ENCODE peak calls at places on chromosomes 4 and X, in six cellular contexts. G is CD4-positive, alpha-beta T cell; C is fibroblast of mammary gland; I is DMS153; W is GM04503; Z is gastrocnemius medialis. O is an unnamed sample.

GRCh38 chr4:139795915-139796314 is 130.3 kb downstream of the MGST2 start:
- DNase-seq in W (no peak), G (no peak), Z (no peak), I (no peak), C (no peak), O (no peak)

GRCh38 chrX:123422875-123423274 is 238.8 kb downstream of the GRIA3 start:
- DNase-seq in W (no peak), I (no peak), G (no peak), Z (no peak), C (peak), O (peak)

GRCh38 chr4:168200685-168201084 is 108.3 kb downstream of the ANXA10 start:
- DNase-seq in I (no peak), W (no peak), C (peak), G (no peak), Z (no peak), O (no peak)

GRCh38 chr4:6953751-6954380 is 44.2 kb downstream of the TBC1D14 start:
- DNase-seq in G (no peak), C (peak), Z (peak), I (no peak), W (peak), O (no peak)

GRCh38 chr4:180134116-180134866 is 2108.9 kb upstream of the TENM3 start:
- DNase-seq in W (no peak), Z (peak), I (peak), C (no peak), G (no peak), O (no peak)

GRCh38 chr4:20890752-20891151 is 190.5 kb downstream of the PACRGL start:
- DNase-seq in C (peak), I (no peak), Z (no peak), G (no peak), W (no peak), O (no peak)

GRCh38 chr4:143335979-143336827 is 473 bp upstream of the GAB1 start:
- DNase-seq in I (peak), C (peak), Z (peak), W (peak), G (no peak), O (peak)

GRCh38 chr4:163493643-163494359 is 689 bp upstream of the TMA16 start:
- DNase-seq in W (no peak), G (no peak), C (no peak), I (no peak), Z (no peak), O (no peak)

GRCh38 chr4:113162089-113162488 is 112.6 kb downstream of the ANK2 start:
- DNase-seq in Z (no peak), I (no peak), C (peak), W (no peak), G (no peak), O (no peak)

O was measured in GM13977.